ENCODE peak calls at places on chromosomes 5 and 9, in eight cellular contexts. One of them, this sample, is unnamed.
A peak's percentile ranks its signal among the peaks of the same experiment; 100 is the strongest.

GRCh38 chr5:167918492-167919267 is 372.8 kb upstream of the WWC1 start:
- DNase-seq in SW 1271: no peak
- DNase-seq in sigmoid colon: no peak
- DNase-seq in HS-27A: no peak
- DNase-seq in HTR-8/SVneo: no peak
- DNase-seq in nephron progenitor cell: peak; percentile 28
- DNase-seq in effector CD4-positive, alpha-beta T cell: no peak
- DNase-seq in prostate gland: no peak
- DNase-seq in this sample: no peak

GRCh38 chr5:140840978-140841962 is at the start of gene PCDHA8:
- DNase-seq in SW 1271: no peak
- DNase-seq in sigmoid colon: no peak
- DNase-seq in HS-27A: no peak
- DNase-seq in HTR-8/SVneo: peak; percentile 43
- DNase-seq in nephron progenitor cell: no peak
- DNase-seq in effector CD4-positive, alpha-beta T cell: no peak
- DNase-seq in prostate gland: no peak
- DNase-seq in this sample: no peak

GRCh38 chr5:125584119-125584518 is 837.7 kb upstream of the ZNF608 start:
- DNase-seq in SW 1271: no peak
- DNase-seq in sigmoid colon: no peak
- DNase-seq in HS-27A: no peak
- DNase-seq in HTR-8/SVneo: no peak
- DNase-seq in nephron progenitor cell: no peak
- DNase-seq in effector CD4-positive, alpha-beta T cell: no peak
- DNase-seq in prostate gland: no peak
- DNase-seq in this sample: no peak

GRCh38 chr5:34959323-34959722 is 30.0 kb downstream of the DNAJC21 start:
- DNase-seq in SW 1271: no peak
- DNase-seq in sigmoid colon: no peak
- DNase-seq in HS-27A: no peak
- DNase-seq in HTR-8/SVneo: peak; percentile 44
- DNase-seq in nephron progenitor cell: no peak
- DNase-seq in effector CD4-positive, alpha-beta T cell: no peak
- DNase-seq in prostate gland: no peak
- DNase-seq in this sample: no peak

GRCh38 chr5:77924081-77924480 is 147.9 kb upstream of the TBCA start:
- DNase-seq in SW 1271: no peak
- DNase-seq in sigmoid colon: no peak
- DNase-seq in HS-27A: no peak
- DNase-seq in HTR-8/SVneo: no peak
- DNase-seq in nephron progenitor cell: no peak
- DNase-seq in effector CD4-positive, alpha-beta T cell: no peak
- DNase-seq in prostate gland: no peak
- DNase-seq in this sample: no peak

GRCh38 chr9:94065535-94065961 is 18.7 kb upstream of the PTPDC1 start:
- DNase-seq in SW 1271: no peak
- DNase-seq in sigmoid colon: peak; percentile 89
- DNase-seq in HS-27A: peak; percentile 47
- DNase-seq in HTR-8/SVneo: peak; percentile 52
- DNase-seq in nephron progenitor cell: peak; percentile 77
- DNase-seq in effector CD4-positive, alpha-beta T cell: peak; percentile 65
- DNase-seq in prostate gland: peak; percentile 81
- DNase-seq in this sample: peak; percentile 54

GRCh38 chr5:111628901-111629300 is 116.6 kb upstream of the STARD4 start:
- DNase-seq in SW 1271: no peak
- DNase-seq in sigmoid colon: no peak
- DNase-seq in HS-27A: no peak
- DNase-seq in HTR-8/SVneo: no peak
- DNase-seq in nephron progenitor cell: no peak
- DNase-seq in effector CD4-positive, alpha-beta T cell: no peak
- DNase-seq in prostate gland: no peak
- DNase-seq in this sample: no peak

GRCh38 chr5:82620957-82621600 is 342.9 kb upstream of the RPS23 start:
- DNase-seq in SW 1271: no peak
- DNase-seq in sigmoid colon: no peak
- DNase-seq in HS-27A: no peak
- DNase-seq in HTR-8/SVneo: no peak
- DNase-seq in nephron progenitor cell: no peak
- DNase-seq in effector CD4-positive, alpha-beta T cell: no peak
- DNase-seq in prostate gland: no peak
- DNase-seq in this sample: no peak

GRCh38 chr5:151020304-151021031 is at the start of gene GPX3:
- DNase-seq in SW 1271: peak; percentile 20
- DNase-seq in sigmoid colon: peak; percentile 98
- DNase-seq in HS-27A: no peak
- DNase-seq in HTR-8/SVneo: peak; percentile 86
- DNase-seq in nephron progenitor cell: peak; percentile 92
- DNase-seq in effector CD4-positive, alpha-beta T cell: no peak
- DNase-seq in prostate gland: peak; percentile 93
- DNase-seq in this sample: no peak

GRCh38 chr9:3023449-3023848 is 179.6 kb upstream of the PUM3 start:
- DNase-seq in SW 1271: no peak
- DNase-seq in sigmoid colon: no peak
- DNase-seq in HS-27A: no peak
- DNase-seq in HTR-8/SVneo: no peak
- DNase-seq in nephron progenitor cell: no peak
- DNase-seq in effector CD4-positive, alpha-beta T cell: no peak
- DNase-seq in prostate gland: no peak
- DNase-seq in this sample: no peak

GRCh38 chr9:134497283-134497860 is 144.2 kb upstream of the COL5A1 start:
- DNase-seq in SW 1271: no peak
- DNase-seq in sigmoid colon: no peak
- DNase-seq in HS-27A: no peak
- DNase-seq in HTR-8/SVneo: no peak
- DNase-seq in nephron progenitor cell: no peak
- DNase-seq in effector CD4-positive, alpha-beta T cell: no peak
- DNase-seq in prostate gland: no peak
- DNase-seq in this sample: no peak

GRCh38 chr5:161023591-161023990 is 171.6 kb upstream of the ATP10B start:
- DNase-seq in SW 1271: no peak
- DNase-seq in sigmoid colon: no peak
- DNase-seq in HS-27A: no peak
- DNase-seq in HTR-8/SVneo: no peak
- DNase-seq in nephron progenitor cell: no peak
- DNase-seq in effector CD4-positive, alpha-beta T cell: no peak
- DNase-seq in prostate gland: no peak
- DNase-seq in this sample: no peak

This sample was measured in Panc1.